ENCODE peak calls at places on chromosomes 16 and 17, in five cellular contexts. K is GM06990, T is NCI-H2081, V is ACHN, J is progenitor cell of endocrine pancreas. N is an unnamed sample.

GRCh38 chr17:49180303-49180702 is 30.1 kb downstream of the GNGT2 start:
- DNase-seq in T (peak; percentile 52), V (peak; percentile 55), K (no peak), J (no peak), N (no peak)

GRCh38 chr16:716250-716607 is 1.3 kb downstream of the METRN start:
- DNase-seq in V (peak; percentile 72), T (no peak), K (no peak), J (peak; percentile 57), N (no peak)

GRCh38 chr17:76480676-76481075 is 13.3 kb downstream of the AANAT start:
- DNase-seq in V (no peak), J (no peak), T (no peak), K (no peak), N (no peak)

GRCh38 chr17:80722656-80723055 is 178.0 kb downstream of the RPTOR start:
- DNase-seq in J (no peak), V (no peak), T (no peak), K (no peak), N (no peak)

GRCh38 chr17:731943-732787 is at the start of gene TLCD3A:
- DNase-seq in K (peak; percentile 75), J (peak; percentile 59), V (peak; percentile 75), T (peak; percentile 62), N (no peak)

GRCh38 chr16:11391576-11391975 is 46.3 kb downstream of the RMI2 start:
- DNase-seq in J (no peak), V (no peak), K (no peak), T (peak; percentile 86), N (peak; percentile 79)

GRCh38 chr17:16027708-16028584 is 28.3 kb downstream of the TTC19 start:
- DNase-seq in J (no peak), K (peak; percentile 14), V (peak; percentile 95), T (no peak), N (no peak)

GRCh38 chr16:1533443-1533951 is at the start of gene TMEM204:
- DNase-seq in J (no peak), T (no peak), V (no peak), K (no peak), N (no peak)

GRCh38 chr17:77282524-77283515 is 142.1 kb downstream of the SEC14L1 start:
- DNase-seq in J (no peak), V (peak; percentile 94), T (no peak), K (no peak), N (peak; percentile 19)

GRCh38 chr16:7992616-7993015 is 597.7 kb downstream of the TMEM114 start:
- DNase-seq in K (no peak), J (no peak), T (no peak), V (no peak), N (no peak)

GRCh38 chr16:85553436-85554113 is 59.5 kb upstream of the GSE1 start:
- DNase-seq in J (peak; percentile 68), V (peak; percentile 79), T (peak; percentile 58), K (peak; percentile 85), N (peak; percentile 67)

GRCh38 chr16:46719528-46719927 is 28.6 kb downstream of the MYLK3 start:
- DNase-seq in T (no peak), J (no peak), V (no peak), K (no peak), N (no peak)

GRCh38 chr17:67245073-67245693 is at the start of gene HELZ:
- DNase-seq in V (peak; percentile 90), J (peak; percentile 61), K (peak; percentile 82), T (peak; percentile 86), N (peak; percentile 51)

GRCh38 chr17:77489239-77489897 is 348.6 kb downstream of the SEC14L1 start:
- DNase-seq in T (no peak), K (peak; percentile 9), V (no peak), J (no peak), N (no peak)

GRCh38 chr16:5604770-5605169 is 507.2 kb upstream of the EEF2KMT start:
- DNase-seq in J (no peak), V (peak; percentile 34), K (no peak), T (no peak), N (peak; percentile 54)

GRCh38 chr16:81809567-81809966 is 30.5 kb downstream of the PLCG2 start:
- DNase-seq in J (no peak), T (no peak), V (no peak), K (no peak), N (no peak)

N was measured in DMS153.